ENCODE peak calls at places on chromosome 7, in four cellular contexts. R is colonic mucosa, F is psoas muscle, W is heart left ventricle. X is an unnamed sample.

GRCh38 chr7:88669913-88670312 is 89.6 kb upstream of the ZNF804B start:
- DNase-seq in R (no peak), F (no peak), W (no peak), X (no peak)

GRCh38 chr7:87427289-87427688 is 48.2 kb downstream of the ABCB4 start:
- DNase-seq in R (peak; percentile 19), F (no peak), W (no peak), X (no peak)

GRCh38 chr7:22659741-22660140 is 67.3 kb upstream of the IL6 start:
- DNase-seq in R (no peak), F (no peak), W (no peak), X (no peak)

GRCh38 chr7:107167483-107168232 is 1.1 kb upstream of the HBP1 start:
- DNase-seq in R (peak; percentile 28), F (peak; percentile 59), W (no peak), X (peak; percentile 72)

GRCh38 chr7:2617710-2617975 is 14.1 kb upstream of the TTYH3 start:
- DNase-seq in R (no peak), F (no peak), W (no peak), X (no peak)

GRCh38 chr7:87225696-87226095 is 6.2 kb upstream of the TMEM243 start:
- DNase-seq in R (no peak), F (no peak), W (no peak), X (peak; percentile 21)

GRCh38 chr7:112167144-112167543 is 39.1 kb downstream of the DOCK4 start:
- DNase-seq in R (no peak), F (no peak), W (no peak), X (no peak)

GRCh38 chr7:49852619-49853462 is 79.4 kb downstream of the VWC2 start:
- DNase-seq in R (peak; percentile 35), F (no peak), W (no peak), X (peak; percentile 50)

GRCh38 chr7:24727165-24728120 is 29.8 kb downstream of the GSDME start:
- DNase-seq in R (no peak), F (peak; percentile 50), W (no peak), X (no peak)

GRCh38 chr7:102983602-102984001 is 70.8 kb downstream of the LRRC17 start:
- DNase-seq in R (no peak), F (no peak), W (no peak), X (peak; percentile 51)

GRCh38 chr7:12802070-12802469 is 114.6 kb downstream of the ARL4A start:
- DNase-seq in R (peak; percentile 69), F (no peak), W (no peak), X (no peak)

GRCh38 chr7:142800103-142800502 is 29.3 kb downstream of the PRSS2 start:
- DNase-seq in R (no peak), F (no peak), W (no peak), X (no peak)

GRCh38 chr7:69104023-69104422 is 494.3 kb upstream of the AUTS2 start:
- DNase-seq in R (no peak), F (no peak), W (no peak), X (no peak)

GRCh38 chr7:7706556-7706955 is 11.9 kb downstream of the RPA3 start:
- DNase-seq in R (no peak), F (no peak), W (no peak), X (no peak)

GRCh38 chr7:18889436-18889835 is 228.0 kb downstream of the TWIST1 start:
- DNase-seq in R (no peak), F (no peak), W (no peak), X (no peak)

GRCh38 chr7:96388166-96388565 is 66.3 kb upstream of the SLC25A13 start:
- DNase-seq in R (no peak), F (no peak), W (no peak), X (peak; percentile 9)

GRCh38 chr7:64308019-64308275 is 5.8 kb upstream of the ZNF736 start:
- DNase-seq in R (no peak), F (no peak), W (no peak), X (no peak)

GRCh38 chr7:5234852-5235831 is 45.1 kb downstream of the WIPI2 start:
- DNase-seq in R (no peak), F (no peak), W (no peak), X (no peak)

GRCh38 chr7:34327681-34328080 is 330.3 kb upstream of the NPSR1 start:
- DNase-seq in R (no peak), F (no peak), W (no peak), X (no peak)

GRCh38 chr7:25025218-25025671 is 45.3 kb upstream of the OSBPL3 start:
- DNase-seq in R (no peak), F (no peak), W (no peak), X (peak; percentile 82)

GRCh38 chr7:134720091-134720935 is 59.1 kb upstream of the CALD1 start:
- DNase-seq in R (no peak), F (no peak), W (no peak), X (peak; percentile 40)
- TF ChIP-seq CTCF in R (no peak), F (no peak), W (no peak), X (no peak)

GRCh38 chr7:152144557-152145245 is 119.2 kb downstream of the GALNT11 start:
- DNase-seq in R (no peak), F (no peak), W (no peak), X (no peak)

GRCh38 chr7:152145853-152146466 is 120.5 kb downstream of the GALNT11 start:
- DNase-seq in R (peak; percentile 35), F (no peak), W (no peak), X (peak; percentile 70)

GRCh38 chr7:152140560-152140959 is 115.1 kb downstream of the GALNT11 start:
- DNase-seq in R (no peak), F (no peak), W (no peak), X (no peak)

GRCh38 chr7:152140067-152140466 is 114.6 kb downstream of the GALNT11 start:
- DNase-seq in R (no peak), F (no peak), W (no peak), X (no peak)

DNA sequence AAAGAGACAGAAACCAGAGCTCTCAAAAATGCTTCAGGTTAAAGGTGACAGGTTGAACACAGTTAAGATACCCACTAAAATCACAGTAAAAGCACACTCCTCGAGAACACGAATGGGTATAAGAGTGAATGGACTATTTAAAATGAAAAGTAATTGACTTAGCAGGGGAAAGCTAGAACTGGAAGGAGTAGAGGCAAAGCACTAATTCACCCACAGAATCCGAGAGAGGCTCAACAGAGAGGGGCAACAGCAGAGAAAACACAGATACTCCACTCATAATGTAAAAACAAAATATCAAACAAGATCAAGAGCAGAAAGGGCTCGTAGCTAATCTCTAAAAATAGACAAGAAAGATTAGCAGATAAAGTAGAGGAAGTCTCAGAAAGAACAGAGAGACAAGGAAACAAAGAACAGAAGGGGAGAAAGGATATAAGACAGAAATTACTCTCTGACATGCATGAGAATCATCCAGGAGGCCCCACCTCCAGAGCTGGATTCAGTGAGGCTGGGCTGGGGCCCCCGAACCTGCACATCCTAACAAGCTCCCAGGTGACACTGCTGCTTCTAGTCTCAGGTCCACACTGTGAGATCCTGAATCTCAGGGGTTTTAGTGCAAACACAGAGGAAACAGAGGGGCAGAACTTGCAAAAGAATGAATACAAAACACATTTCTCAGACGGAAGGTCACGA is 117.6 kb downstream of the GALNT11 start:
- DNase-seq in R (no peak), F (no peak), W (no peak), X (no peak)
- H3K27ac ChIP-seq in R (no peak overlapping the region), F (no peak overlapping the region), W (no peak overlapping the region), X (no peak overlapping the region)

GRCh38 chr7:129993275-129993674 is 40.5 kb upstream of the UBE2H start:
- DNase-seq in R (no peak), F (no peak), W (no peak), X (no peak)
- TF ChIP-seq CTCF in R (no peak), F (no peak), W (no peak), X (no peak)

DNA sequence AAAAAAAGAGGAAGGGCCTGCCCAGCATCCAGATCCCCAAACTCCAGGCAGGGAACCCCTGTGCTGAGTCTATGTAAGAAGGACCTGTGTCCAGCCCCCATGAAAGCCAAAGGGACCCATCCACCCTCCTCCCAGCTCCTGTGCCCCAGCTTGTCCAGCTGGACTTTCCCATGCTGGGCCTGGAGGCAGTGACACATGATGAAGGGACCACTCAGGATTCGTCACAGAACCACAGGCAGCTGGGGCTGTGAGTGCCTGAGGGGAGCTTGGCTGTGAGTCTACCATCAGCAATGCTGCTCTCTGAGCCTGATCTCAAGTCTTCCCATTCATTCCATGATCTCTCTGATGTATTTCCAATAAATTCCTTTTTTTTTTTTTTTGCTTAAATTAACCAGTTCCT is 36.2 kb upstream of the MNX1 start:
- DNase-seq in R (no peak), F (no peak), W (no peak), X (peak; percentile 23)
- H3K27ac ChIP-seq in R (no peak overlapping the region), F (no peak overlapping the region), W (no peak overlapping the region), X (no peak overlapping the region)

X was measured in brain microvascular endothelial cell.